ENCODE peak calls at places on chromosomes 6 and 20, in ten cellular contexts. S is type B pancreatic cell; N is non-pigmented ciliary epithelial cell; Y is left colon; P is activated CD8-positive, alpha-beta memory T cell treated with anti-CD3 and anti-CD28 coated beads for 24 hours; R is PC-3; L is lower leg skin; E is H54; J is heart left ventricle; B is neural crest cell. Q is an unnamed sample.
A peak's percentile ranks its signal among the peaks of the same experiment; 100 is the strongest.

GRCh38 chr6:30885999-30886896 is 1.9 kb downstream of the DDR1 start:
- DNase-seq in N (no peak), Y (peak; percentile 78), P (no peak), R (peak; percentile 90), L (peak; percentile 83), B (peak; percentile 56), E (peak; percentile 98), S (no peak), J (peak; percentile 69), Q (peak; percentile 70)

GRCh38 chr20:9663423-9663822 is 149.0 kb downstream of the LAMP5 start:
- DNase-seq in E (no peak), B (no peak), Y (no peak), N (no peak), P (no peak), L (no peak), R (no peak), S (no peak), J (no peak), Q (no peak)

GRCh38 chr20:39298116-39298515 is 336.0 kb downstream of the DHX35 start:
- DNase-seq in L (no peak), J (no peak), B (no peak), R (no peak), S (no peak), E (no peak), Y (no peak), N (no peak), P (no peak), Q (no peak)

GRCh38 chr20:45470939-45471338 is 1.4 kb downstream of the WFDC2 start:
- DNase-seq in P (no peak), B (no peak), N (no peak), Y (no peak), E (no peak), R (no peak), L (no peak), J (no peak), S (no peak), Q (no peak)

GRCh38 chr6:136526196-136526930 is 23.9 kb downstream of the MAP7 start:
- DNase-seq in J (peak; percentile 50), Y (no peak), R (no peak), P (peak; percentile 63), L (peak; percentile 34), B (peak; percentile 35), S (no peak), E (no peak), N (no peak), Q (no peak)

GRCh38 chr6:36381502-36382389 is 5.7 kb downstream of the ETV7 start:
- DNase-seq in J (no peak), L (no peak), Y (no peak), R (no peak), P (no peak), S (no peak), B (no peak), E (no peak), N (no peak), Q (no peak)

GRCh38 chr20:60977896-60978295 is 274.2 kb upstream of the CDH4 start:
- DNase-seq in Y (no peak), N (no peak), R (no peak), B (no peak), E (no peak), S (no peak), L (no peak), J (no peak), P (no peak), Q (no peak)

GRCh38 chr20:52031206-52031573 is 160.4 kb downstream of the ZFP64 start:
- DNase-seq in S (no peak), L (no peak), B (no peak), J (no peak), E (no peak), Y (no peak), N (no peak), P (no peak), R (no peak), Q (no peak)

GRCh38 chr6:106084973-106085686 is 1.0 kb upstream of the PRDM1 start:
- DNase-seq in N (no peak), E (no peak), S (no peak), B (no peak), R (peak; percentile 40), Y (no peak), P (no peak), L (no peak), J (no peak), Q (no peak)

GRCh38 chr20:17648306-17648646 is 33.8 kb downstream of the RRBP1 start:
- DNase-seq in J (peak; percentile 45), L (no peak), Y (peak; percentile 27), R (no peak), P (no peak), B (no peak), E (no peak), S (no peak), N (no peak), Q (no peak)

GRCh38 chr20:40470313-40471260 is 218.4 kb downstream of the MAFB start:
- DNase-seq in L (no peak), S (no peak), R (no peak), B (no peak), P (no peak), Y (peak; percentile 29), J (peak; percentile 37), N (no peak), E (no peak), Q (no peak)

GRCh38 chr6:168736039-168736438 is 295.1 kb downstream of the SMOC2 start:
- DNase-seq in P (no peak), Y (no peak), R (no peak), N (no peak), E (no peak), B (no peak), J (no peak), S (no peak), L (no peak), Q (no peak)

GRCh38 chr6:66496659-66497058 is 789.6 kb upstream of the EYS start:
- DNase-seq in Y (no peak), E (no peak), R (peak; percentile 51), P (no peak), L (no peak), N (no peak), S (no peak), B (no peak), J (no peak), Q (no peak)

GRCh38 chr20:63357921-63358905 is 2.9 kb downstream of the CHRNA4 start:
- DNase-seq in J (peak; percentile 79), P (no peak), N (no peak), B (no peak), E (no peak), Y (no peak), S (no peak), R (no peak), L (no peak), Q (no peak)

GRCh38 chr20:47765715-47766594 is 19.3 kb downstream of the SULF2 start:
- DNase-seq in S (no peak), Y (no peak), E (no peak), B (no peak), N (no peak), J (no peak), R (no peak), P (no peak), L (no peak), Q (no peak)

GRCh38 chr6:19697744-19698290 is 139.4 kb upstream of the ID4 start:
- DNase-seq in N (peak; percentile 89), S (no peak), R (peak; percentile 78), J (no peak), B (no peak), Y (no peak), E (peak; percentile 19), P (no peak), L (no peak), Q (no peak)

GRCh38 chr20:61743606-61744005 is 322.1 kb downstream of the TAF4 start:
- DNase-seq in J (no peak), N (no peak), R (no peak), L (no peak), P (no peak), S (no peak), Y (no peak), B (no peak), E (no peak), Q (no peak)

GRCh38 chr20:35972445-35972844 is 4.1 kb downstream of the CNBD2 start:
- DNase-seq in E (no peak), J (no peak), N (no peak), P (no peak), S (no peak), R (no peak), L (no peak), B (no peak), Y (no peak), Q (no peak)

GRCh38 chr20:51553897-51554504 is 11.5 kb upstream of the NFATC2 start:
- DNase-seq in P (no peak), E (peak; percentile 37), J (no peak), B (no peak), R (no peak), N (no peak), Y (no peak), L (no peak), S (no peak), Q (no peak)

GRCh38 chr20:8796088-8796665 is 272.7 kb upstream of the PLCB4 start:
- DNase-seq in P (no peak), B (no peak), N (no peak), R (no peak), Y (no peak), E (no peak), S (no peak), L (no peak), J (no peak), Q (no peak)

GRCh38 chr6:168258795-168259194 is 60.8 kb downstream of the DACT2 start:
- DNase-seq in R (no peak), J (no peak), N (no peak), Y (no peak), B (no peak), P (peak; percentile 17), S (no peak), L (no peak), E (no peak), Q (no peak)

GRCh38 chr20:40797425-40797824 is 108.4 kb upstream of the MAFB start:
- DNase-seq in P (peak; percentile 37), L (no peak), B (no peak), R (peak; percentile 37), Y (no peak), E (peak; percentile 20), S (peak; percentile 27), J (no peak), N (no peak), Q (no peak)

GRCh38 chr20:16158090-16158975 is 414.9 kb downstream of the KIF16B start:
- DNase-seq in L (no peak), E (no peak), P (no peak), R (no peak), N (no peak), J (no peak), B (no peak), Y (no peak), S (no peak), Q (no peak)

Q was measured in transverse colon.